ENCODE peak calls at places on chromosomes 5 and 9, in eight cellular contexts. One of them, this sample, is unnamed.
A peak's percentile ranks its signal among the peaks of the same experiment; 100 is the strongest.

GRCh38 chr9:15349892-15350761 is 43.1 kb upstream of the TTC39B start:
- DNase-seq in KBM-7: no peak
- DNase-seq in mucosa of descending colon: no peak
- DNase-seq in lung microvascular endothelial cell: peak; percentile 11
- DNase-seq in PC-9: peak; percentile 40
- DNase-seq in EL: peak; percentile 51
- DNase-seq in activated CD4-positive, alpha-beta T cell treated with anti-CD3 and anti-CD28 coated beads for 4 hours: no peak
- DNase-seq in body of pancreas: peak; percentile 19
- DNase-seq in this sample: peak; percentile 44

GRCh38 chr5:177306674-177307543 is 3.3 kb downstream of the PRELID1 start:
- DNase-seq in KBM-7: peak; percentile 71
- DNase-seq in mucosa of descending colon: peak; percentile 58
- DNase-seq in lung microvascular endothelial cell: peak; percentile 76
- DNase-seq in PC-9: no peak
- DNase-seq in EL: no peak
- DNase-seq in activated CD4-positive, alpha-beta T cell treated with anti-CD3 and anti-CD28 coated beads for 4 hours: no peak
- DNase-seq in body of pancreas: no peak
- DNase-seq in this sample: peak; percentile 22

GRCh38 chr5:178940569-178941360 is at the start of gene ZNF454:
- DNase-seq in KBM-7: no peak
- DNase-seq in mucosa of descending colon: peak; percentile 82
- DNase-seq in lung microvascular endothelial cell: peak; percentile 16
- DNase-seq in PC-9: no peak
- DNase-seq in EL: peak; percentile 80
- DNase-seq in activated CD4-positive, alpha-beta T cell treated with anti-CD3 and anti-CD28 coated beads for 4 hours: no peak
- DNase-seq in body of pancreas: peak; percentile 97
- DNase-seq in this sample: no peak

GRCh38 chr9:20683351-20684034 is 566 bp upstream of the FOCAD start:
- DNase-seq in KBM-7: peak; percentile 68
- DNase-seq in mucosa of descending colon: peak; percentile 54
- DNase-seq in lung microvascular endothelial cell: peak; percentile 81
- DNase-seq in PC-9: peak; percentile 14
- DNase-seq in EL: peak; percentile 75
- DNase-seq in activated CD4-positive, alpha-beta T cell treated with anti-CD3 and anti-CD28 coated beads for 4 hours: peak; percentile 51
- DNase-seq in body of pancreas: peak; percentile 46
- DNase-seq in this sample: peak; percentile 20

GRCh38 chr5:128644863-128645262 is 106.8 kb upstream of the FBN2 start:
- DNase-seq in KBM-7: no peak
- DNase-seq in mucosa of descending colon: no peak
- DNase-seq in lung microvascular endothelial cell: peak; percentile 46
- DNase-seq in PC-9: no peak
- DNase-seq in EL: peak; percentile 84
- DNase-seq in activated CD4-positive, alpha-beta T cell treated with anti-CD3 and anti-CD28 coated beads for 4 hours: no peak
- DNase-seq in body of pancreas: no peak
- DNase-seq in this sample: no peak

GRCh38 chr9:125241863-125242739 is 958 bp upstream of the HSPA5 start:
- DNase-seq in KBM-7: no peak
- DNase-seq in mucosa of descending colon: peak; percentile 64
- DNase-seq in lung microvascular endothelial cell: no peak
- DNase-seq in PC-9: no peak
- DNase-seq in EL: no peak
- DNase-seq in activated CD4-positive, alpha-beta T cell treated with anti-CD3 and anti-CD28 coated beads for 4 hours: no peak
- DNase-seq in body of pancreas: peak; percentile 43
- DNase-seq in this sample: no peak

GRCh38 chr5:132500931-132501628 is 10.5 kb upstream of the IRF1 start:
- DNase-seq in KBM-7: peak; percentile 74
- DNase-seq in mucosa of descending colon: peak; percentile 88
- DNase-seq in lung microvascular endothelial cell: peak; percentile 69
- DNase-seq in PC-9: peak; percentile 45
- DNase-seq in EL: peak; percentile 66
- DNase-seq in activated CD4-positive, alpha-beta T cell treated with anti-CD3 and anti-CD28 coated beads for 4 hours: peak; percentile 77
- DNase-seq in body of pancreas: peak; percentile 65
- DNase-seq in this sample: peak; percentile 75

GRCh38 chr9:31745886-31746285 is 638.6 kb upstream of the ACO1 start:
- DNase-seq in KBM-7: no peak
- DNase-seq in mucosa of descending colon: no peak
- DNase-seq in lung microvascular endothelial cell: no peak
- DNase-seq in PC-9: no peak
- DNase-seq in EL: no peak
- DNase-seq in activated CD4-positive, alpha-beta T cell treated with anti-CD3 and anti-CD28 coated beads for 4 hours: no peak
- DNase-seq in body of pancreas: no peak
- DNase-seq in this sample: no peak

GRCh38 chr5:135153259-135153658 is 119.2 kb upstream of the PITX1 start:
- DNase-seq in KBM-7: no peak
- DNase-seq in mucosa of descending colon: no peak
- DNase-seq in lung microvascular endothelial cell: no peak
- DNase-seq in PC-9: no peak
- DNase-seq in EL: no peak
- DNase-seq in activated CD4-positive, alpha-beta T cell treated with anti-CD3 and anti-CD28 coated beads for 4 hours: no peak
- DNase-seq in body of pancreas: no peak
- DNase-seq in this sample: no peak

GRCh38 chr9:116632990-116633441 is 54.1 kb upstream of the TRIM32 start:
- DNase-seq in KBM-7: no peak
- DNase-seq in mucosa of descending colon: no peak
- DNase-seq in lung microvascular endothelial cell: peak; percentile 29
- DNase-seq in PC-9: no peak
- DNase-seq in EL: peak; percentile 75
- DNase-seq in activated CD4-positive, alpha-beta T cell treated with anti-CD3 and anti-CD28 coated beads for 4 hours: no peak
- DNase-seq in body of pancreas: no peak
- DNase-seq in this sample: no peak

GRCh38 chr9:8845376-8845775 is 1045.8 kb upstream of the DMAC1 start:
- DNase-seq in KBM-7: no peak
- DNase-seq in mucosa of descending colon: no peak
- DNase-seq in lung microvascular endothelial cell: no peak
- DNase-seq in PC-9: no peak
- DNase-seq in EL: no peak
- DNase-seq in activated CD4-positive, alpha-beta T cell treated with anti-CD3 and anti-CD28 coated beads for 4 hours: no peak
- DNase-seq in body of pancreas: peak; percentile 19
- DNase-seq in this sample: no peak

GRCh38 chr9:129109504-129109903 is 1.1 kb downstream of the CRAT start:
- DNase-seq in KBM-7: peak; percentile 22
- DNase-seq in mucosa of descending colon: no peak
- DNase-seq in lung microvascular endothelial cell: no peak
- DNase-seq in PC-9: no peak
- DNase-seq in EL: peak; percentile 41
- DNase-seq in activated CD4-positive, alpha-beta T cell treated with anti-CD3 and anti-CD28 coated beads for 4 hours: no peak
- DNase-seq in body of pancreas: peak; percentile 52
- DNase-seq in this sample: peak; percentile 15

GRCh38 chr9:73916016-73916673 is 581.0 kb upstream of the RORB start:
- DNase-seq in KBM-7: peak; percentile 3
- DNase-seq in mucosa of descending colon: no peak
- DNase-seq in lung microvascular endothelial cell: peak; percentile 0
- DNase-seq in PC-9: no peak
- DNase-seq in EL: no peak
- DNase-seq in activated CD4-positive, alpha-beta T cell treated with anti-CD3 and anti-CD28 coated beads for 4 hours: no peak
- DNase-seq in body of pancreas: no peak
- DNase-seq in this sample: peak; percentile 75

GRCh38 chr9:137021979-137022619 is 5.9 kb downstream of the ABCA2 start:
- DNase-seq in KBM-7: peak; percentile 63
- DNase-seq in mucosa of descending colon: peak; percentile 98
- DNase-seq in lung microvascular endothelial cell: peak; percentile 69
- DNase-seq in PC-9: peak; percentile 89
- DNase-seq in EL: peak; percentile 78
- DNase-seq in activated CD4-positive, alpha-beta T cell treated with anti-CD3 and anti-CD28 coated beads for 4 hours: peak; percentile 78
- DNase-seq in body of pancreas: peak; percentile 49
- DNase-seq in this sample: peak; percentile 79

GRCh38 chr5:91438871-91439270 is 55.8 kb upstream of the ARRDC3 start:
- DNase-seq in KBM-7: no peak
- DNase-seq in mucosa of descending colon: no peak
- DNase-seq in lung microvascular endothelial cell: no peak
- DNase-seq in PC-9: no peak
- DNase-seq in EL: no peak
- DNase-seq in activated CD4-positive, alpha-beta T cell treated with anti-CD3 and anti-CD28 coated beads for 4 hours: no peak
- DNase-seq in body of pancreas: no peak
- DNase-seq in this sample: no peak

GRCh38 chr5:14816999-14817761 is 54.4 kb downstream of the ANKH start:
- DNase-seq in KBM-7: no peak
- DNase-seq in mucosa of descending colon: no peak
- DNase-seq in lung microvascular endothelial cell: peak; percentile 76
- DNase-seq in PC-9: no peak
- DNase-seq in EL: peak; percentile 84
- DNase-seq in activated CD4-positive, alpha-beta T cell treated with anti-CD3 and anti-CD28 coated beads for 4 hours: no peak
- DNase-seq in body of pancreas: no peak
- DNase-seq in this sample: no peak

This sample was measured in SK-MEL-5.